ENCODE peak calls at places on chromosomes 4 and X, in eight cellular contexts. A is psoas muscle, N is cardiac muscle cell, E is Peyer's patch, B is esophagus squamous epithelium, H is right lobe of liver, W is ovary, U is NT2/D1. I is an unnamed sample. For H3K4me1 and H3K27me3, the result is how much of the 10 kb centered on the place peaks cover.

GRCh38 chr4:4671774-4672349 is 130.0 kb upstream of the STX18 start:
- DNase-seq in B (no peak), W (no peak), N (no peak), A (no peak), E (no peak), H (no peak), U (no peak), I (no peak)

GRCh38 chr4:107120661-107121060 is 84.5 kb upstream of the DKK2 start:
- DNase-seq in E (no peak), W (no peak), N (peak), B (no peak), U (no peak), H (no peak), A (no peak), I (no peak)

GRCh38 chr4:140141196-140141845 is 12.7 kb downstream of the MAML3 start:
- DNase-seq in B (no peak), U (no peak), N (no peak), E (no peak), W (no peak), H (no peak), A (no peak), I (no peak)

GRCh38 chr4:57065730-57066482 is 44.3 kb downstream of the IGFBP7 start:
- DNase-seq in E (no peak), A (no peak), B (no peak), W (no peak), H (no peak), U (no peak), N (no peak), I (no peak)

GRCh38 chr4:140579278-140579677 is 10.5 kb upstream of the UCP1 start:
- DNase-seq in W (no peak), U (no peak), E (no peak), A (no peak), N (no peak), B (no peak), H (no peak), I (no peak)

GRCh38 chr4:120915311-120915710 is 7.2 kb downstream of the PRDM5 start:
- DNase-seq in A (no peak), U (no peak), B (no peak), N (no peak), H (no peak), E (no peak), W (no peak), I (no peak)

GRCh38 chrX:30971761-30972603 is 82.9 kb upstream of the TAB3 start:
- DNase-seq in H (no peak), E (peak), U (peak), A (no peak), N (peak), W (peak), B (no peak), I (no peak)

GRCh38 chr4:184434496-184435066 is 39.8 kb downstream of the IRF2 start:
- DNase-seq in U (no peak), B (no peak), A (no peak), W (no peak), N (no peak), E (no peak), H (no peak), I (no peak)

GRCh38 chr4:73612032-73612431 is 8.2 kb downstream of the RASSF6 start:
- DNase-seq in B (no peak), A (no peak), N (no peak), W (no peak), E (no peak), H (no peak), U (no peak), I (no peak)

GRCh38 chr4:74152841-74153240 is 5.1 kb upstream of the MTHFD2L start:
- DNase-seq in H (no peak), A (no peak), W (no peak), E (no peak), B (no peak), N (no peak), U (no peak), I (no peak)

GRCh38 chrX:44106864-44107263 is 133.7 kb upstream of the NDP start:
- DNase-seq in N (no peak), E (no peak), U (no peak), A (no peak), H (no peak), B (no peak), W (no peak), I (no peak)

GRCh38 chr4:72977936-72978485 is 91.5 kb downstream of the COX18 start:
- DNase-seq in W (no peak), E (no peak), B (no peak), U (no peak), N (no peak), H (no peak), A (no peak), I (no peak)

GRCh38 chr4:78551420-78552351 is at the start of gene ANXA3:
- DNase-seq in W (no peak), H (peak), E (peak), U (no peak), B (no peak), N (peak), A (peak), I (no peak)

GRCh38 chrX:3226087-3226486 is 120.4 kb downstream of the MXRA5 start:
- DNase-seq in B (no peak), E (no peak), W (no peak), A (no peak), H (no peak), N (no peak), U (no peak), I (no peak)

GRCh38 chr4:93152461-93152860 is 676.1 kb upstream of the ATOH1 start:
- DNase-seq in N (no peak), A (no peak), E (no peak), H (no peak), U (no peak), B (no peak), W (no peak), I (no peak)

GRCh38 chrX:140733766-140734342 is 24.3 kb downstream of the LINC00632 start:
- DNase-seq in B (no peak), E (peak), W (no peak), N (peak), U (no peak), A (no peak), H (no peak), I (no peak)

GRCh38 chr4:103204114-103204513 is 6.0 kb upstream of the CENPE start:
- DNase-seq in A (no peak), U (no peak), W (no peak), E (no peak), N (peak), H (no peak), B (no peak), I (no peak)

GRCh38 chr4:36358173-36358572 is 76.8 kb downstream of the DTHD1 start:
- DNase-seq in B (no peak), H (no peak), N (no peak), E (no peak), A (no peak), U (no peak), W (no peak), I (no peak)

GRCh38 chrX:63349307-63349706 is 1.8 kb downstream of the SPIN4 start:
- DNase-seq in N (peak), H (no peak), A (no peak), U (no peak), W (no peak), B (no peak), E (no peak), I (no peak)

GRCh38 chrX:9369802-9370291 is 95.0 kb upstream of the TBL1X start:
- DNase-seq in A (no peak), H (no peak), W (no peak), B (no peak), E (no peak), U (no peak), N (no peak), I (no peak)

GRCh38 chrX:94057385-94057784 is 383.4 kb downstream of the FAM133A start:
- DNase-seq in H (no peak), E (no peak), W (no peak), A (no peak), B (no peak), U (no peak), N (no peak), I (no peak)

GRCh38 chrX:130253916-130254315 is 14.8 kb downstream of the ZNF280C start:
- DNase-seq in U (no peak), H (no peak), W (no peak), E (no peak), B (no peak), N (no peak), A (no peak), I (no peak)

GRCh38 chr4:140257461-140258305 is 103.7 kb upstream of the MAML3 start:
- DNase-seq in U (no peak), E (no peak), B (no peak), H (no peak), N (no peak), W (no peak), A (no peak), I (no peak)

GRCh38 chrX:132068405-132068804 is 45.3 kb downstream of the STK26 start:
- DNase-seq in W (no peak), E (no peak), B (no peak), U (no peak), A (no peak), N (no peak), H (no peak), I (no peak)

GRCh38 chr4:56464581-56464980 is 2.8 kb upstream of the SRP72 start:
- DNase-seq in H (no peak), A (no peak), U (no peak), B (no peak), W (no peak), E (no peak), N (no peak), I (no peak)

GRCh38 chrX:47836164-47837072 is at the start of gene ZNF81:
- DNase-seq in H (peak), B (peak), W (peak), A (peak), N (peak), E (peak), U (peak), I (peak)

GRCh38 chr4:121827851-121828250 is 4.2 kb upstream of the CCNA2 start:
- DNase-seq in B (no peak), U (no peak), W (no peak), A (no peak), N (no peak), E (no peak), H (no peak), I (no peak)

GRCh38 chr4:125313497-125313896 is 1.3 kb upstream of the FAT4 start:
- DNase-seq in N (peak), B (no peak), W (peak), U (peak), H (no peak), A (no peak), E (no peak), I (no peak)

GRCh38 chrX:100659431-100660137 is 15.6 kb downstream of the SRPX2 start:
- DNase-seq in B (no peak), H (no peak), W (no peak), U (no peak), A (no peak), E (no peak), N (no peak), I (no peak)

DNA sequence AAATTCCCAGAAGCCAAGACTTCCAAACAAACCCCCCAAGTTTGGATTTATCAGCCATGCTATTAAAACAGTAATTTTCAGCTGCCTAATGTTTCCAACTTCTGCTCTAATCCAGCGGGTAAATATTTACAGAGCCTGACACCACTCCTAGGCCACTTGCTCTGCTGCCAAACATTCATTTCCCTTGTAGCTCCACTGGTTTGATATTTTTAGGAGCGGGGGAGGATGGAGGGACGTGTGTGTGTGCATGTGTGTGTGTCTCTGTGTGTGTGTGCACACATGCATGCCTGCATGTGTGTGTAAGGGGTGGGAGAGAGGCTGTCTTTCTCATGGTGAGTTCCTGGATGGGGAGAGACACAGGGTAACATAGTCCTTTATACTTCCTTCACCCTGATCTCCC is 115.7 kb upstream of the PJA1 start:
- DNase-seq in N (no peak), E (no peak), B (no peak), U (no peak), H (peak), A (no peak), W (no peak), I (no peak)
- H3K4me1 ChIP-seq in N (under half), E (under half), B (under half), U (under half), H (under half), A (under half), W (under half), I (under half)

DNA sequence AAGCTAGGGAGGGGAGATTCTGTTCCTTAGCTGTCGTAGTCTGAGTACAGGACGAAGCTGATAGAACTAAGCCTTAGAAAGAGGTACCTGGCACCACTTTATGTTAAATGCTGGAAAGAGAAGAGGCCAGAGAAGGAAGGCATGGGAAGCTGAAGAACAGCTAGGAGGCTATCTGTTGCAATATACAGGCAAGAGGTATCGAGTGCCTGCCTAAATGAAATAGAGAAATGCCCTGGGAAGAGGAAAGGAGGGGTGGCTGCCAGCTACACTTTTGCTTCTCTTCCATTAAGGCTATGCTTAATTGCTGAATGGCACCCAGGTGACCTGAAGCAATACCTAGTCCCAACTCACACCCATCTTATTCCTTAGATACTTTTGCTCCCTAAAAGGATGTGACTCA is 380.4 kb upstream of the FGF13 start:
- DNase-seq in H (no peak), B (no peak), W (no peak), N (no peak), A (no peak), U (no peak), E (no peak), I (no peak)
- H3K27me3 ChIP-seq in H (under half), B (under half), W (under half), N (under half), A (under half), U (under half), E (under half), I (under half)

DNA sequence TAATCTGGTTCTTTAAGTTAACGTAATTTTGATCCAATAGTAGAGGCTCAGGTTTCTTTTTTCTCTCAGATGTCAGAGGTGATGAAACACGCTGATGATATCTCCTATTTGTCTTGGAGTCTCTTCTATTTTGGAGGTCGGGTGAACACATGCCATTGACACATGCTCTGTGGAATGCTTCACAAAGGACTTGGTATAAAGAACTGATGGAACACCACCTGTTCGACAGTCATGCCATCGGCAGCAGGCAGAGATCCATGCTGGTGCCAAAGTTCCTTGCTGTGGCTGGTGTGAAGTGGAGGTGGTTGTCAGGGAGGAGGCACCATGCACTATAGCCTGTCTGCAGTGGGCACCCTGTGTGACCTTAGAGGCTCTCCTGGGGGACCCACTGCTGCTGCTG is 94.9 kb downstream of the ATP8A1 start:
- DNase-seq in E (no peak), A (peak), N (no peak), W (no peak), U (no peak), H (no peak), B (no peak), I (no peak)
- H3K4me1 ChIP-seq in E (under half), A (under half), N (under half), W (under half), U (under half), H (under half), B (under half), I (under half)

DNA sequence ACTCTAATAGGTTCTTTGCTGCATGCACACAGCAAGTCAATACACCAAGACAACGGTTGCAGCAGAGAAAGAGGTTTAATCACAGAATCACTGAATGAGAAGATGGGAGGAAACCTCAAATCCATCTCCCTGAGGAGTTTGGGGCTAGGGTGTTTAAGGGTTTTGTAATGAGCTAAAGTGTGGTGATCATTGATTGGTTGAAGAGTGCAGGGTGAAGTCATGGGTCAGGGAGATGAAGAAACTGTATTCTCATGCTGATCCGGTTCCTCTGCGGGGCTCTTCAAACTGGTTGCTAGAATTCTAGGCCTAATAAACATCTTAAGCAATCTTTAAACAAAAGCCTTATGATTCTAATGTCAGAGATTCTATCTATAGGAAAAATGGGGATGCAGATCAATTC is 432.5 kb upstream of the FAM47C start:
- DNase-seq in U (peak), H (no peak), W (no peak), B (no peak), A (no peak), N (no peak), E (no peak), I (no peak)
- H3K27me3 ChIP-seq in U (under half), H (under half), W (under half), B (under half), A (under half), N (under half), E (under half), I (under half)

DNA sequence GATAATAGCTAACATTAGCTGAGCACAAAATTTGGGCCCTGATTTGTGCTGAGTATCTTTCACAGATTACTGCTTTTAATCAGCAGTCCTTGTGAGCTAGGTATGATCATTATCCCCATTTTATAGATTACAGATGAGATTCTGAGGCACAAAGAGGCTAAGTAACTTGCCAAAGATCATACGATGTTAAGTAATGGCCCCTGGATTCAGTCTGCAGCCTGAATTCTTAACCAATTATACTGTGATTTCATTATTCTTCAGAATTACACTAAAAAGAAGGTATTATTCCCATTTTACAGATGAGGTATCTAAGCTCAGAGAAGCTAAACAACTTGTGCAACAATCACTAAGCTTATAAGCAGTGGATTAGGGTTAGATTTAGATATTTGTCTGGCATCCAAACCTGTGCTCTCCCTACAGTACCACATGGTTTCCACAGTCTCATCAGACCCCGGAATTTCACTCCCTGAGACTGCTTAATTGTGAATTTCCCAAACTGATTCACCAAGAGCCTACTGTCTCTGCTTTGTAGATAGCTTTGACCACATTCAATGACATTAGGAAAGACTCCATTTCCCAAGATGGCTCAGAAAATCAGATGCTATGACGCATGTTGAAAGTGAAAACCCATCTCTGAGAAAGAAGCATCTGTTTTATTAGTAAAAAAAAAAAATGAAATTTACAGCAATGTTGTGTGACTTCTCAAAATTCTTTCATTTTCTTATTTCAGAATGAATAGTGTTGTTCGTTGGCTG is 97.7 kb upstream of the MYOZ2 start:
- DNase-seq in N (no peak), U (no peak), E (no peak), W (no peak), A (no peak), H (no peak), B (no peak), I (no peak)
- H3K4me1 ChIP-seq in N (under half), U (under half), E (under half), W (under half), A (half or more), H (under half), B (under half), I (under half)

GRCh38 chr4:7686166-7686870 is 251.6 kb upstream of the PSAPL1 start:
- DNase-seq in U (no peak), E (no peak), H (no peak), B (no peak), N (no peak), A (no peak), W (no peak), I (no peak)
- H3K27me3 ChIP-seq in U (under half), E (under half), H (under half), B (under half), N (under half), A (under half), W (under half), I (under half)

GRCh38 chr4:41144812-41145211 is 69.5 kb downstream of the APBB2 start:
- DNase-seq in N (no peak), U (no peak), H (no peak), E (no peak), W (no peak), A (no peak), B (no peak), I (no peak)

GRCh38 chr4:41142946-41143720 is 71.2 kb downstream of the APBB2 start:
- DNase-seq in B (no peak), U (no peak), A (peak), W (peak), E (no peak), H (no peak), N (no peak), I (no peak)

GRCh38 chr4:41142356-41142755 is 72.0 kb downstream of the APBB2 start:
- DNase-seq in N (no peak), H (no peak), W (peak), A (no peak), E (no peak), U (no peak), B (no peak), I (no peak)

GRCh38 chr4:41145571-41146078 is 68.7 kb downstream of the APBB2 start:
- DNase-seq in N (no peak), E (no peak), U (no peak), B (no peak), W (no peak), A (no peak), H (no peak), I (no peak)

GRCh38 chr4:41143721-41144379 is 70.5 kb downstream of the APBB2 start:
- DNase-seq in E (no peak), B (no peak), A (no peak), H (no peak), U (no peak), W (no peak), N (no peak), I (no peak)
- H3K4me1 ChIP-seq in E (under half), B (under half), A (under half), H (half or more), U (under half), W (under half), N (under half), I (under half)

DNA sequence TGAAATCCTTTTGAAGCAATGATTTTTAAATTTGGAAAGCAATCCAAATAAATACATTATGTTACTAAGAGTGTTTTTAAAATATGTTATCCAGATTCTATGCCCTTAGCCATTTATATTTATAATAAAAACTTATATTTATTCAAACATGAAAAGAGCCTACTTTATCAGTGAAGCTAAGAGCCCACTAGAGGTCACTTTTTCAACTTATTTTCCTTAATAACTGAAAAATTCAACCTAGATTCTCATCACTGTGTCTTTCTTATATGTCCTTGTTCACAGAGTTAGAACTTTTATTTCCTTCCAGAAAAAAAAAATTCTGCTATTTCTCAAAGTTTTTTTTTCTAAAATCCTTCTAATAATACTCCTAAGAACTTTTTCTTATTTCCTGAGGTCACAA is 23.9 kb downstream of the PRDM8 start:
- DNase-seq in A (no peak), H (no peak), N (no peak), E (no peak), B (no peak), U (no peak), W (no peak), I (no peak)
- H3K27me3 ChIP-seq in A (under half), H (under half), N (half or more), E (under half), B (under half), U (under half), W (under half), I (under half)